ENCODE peak calls at places on chromosomes 2 and 18, in four cellular contexts. One of them, this sample, is unnamed.
A peak's percentile ranks its signal among the peaks of the same experiment; 100 is the strongest.

GRCh38 chr2:46065152-46065551 is 232.1 kb upstream of the EPAS1 start:
- DNase-seq in HCT116: no peak
- DNase-seq in A549: no peak
- DNase-seq in K562: no peak
- DNase-seq in this sample: peak; percentile 81

GRCh38 chr2:103459302-103459701 is 697.5 kb downstream of the TMEM182 start:
- DNase-seq in HCT116: no peak
- DNase-seq in A549: no peak
- DNase-seq in K562: no peak
- DNase-seq in this sample: no peak

GRCh38 chr2:203758841-203759691 is 52.6 kb downstream of the CD28 start:
- DNase-seq in HCT116: no peak
- DNase-seq in A549: no peak
- DNase-seq in K562: no peak
- DNase-seq in this sample: peak; percentile 87

GRCh38 chr2:58767833-58768726 is 527.0 kb upstream of the FANCL start:
- DNase-seq in HCT116: no peak
- DNase-seq in A549: no peak
- DNase-seq in K562: no peak
- DNase-seq in this sample: no peak

GRCh38 chr2:84906900-84907714 is 1.7 kb downstream of the TMSB10 start:
- DNase-seq in HCT116: peak; percentile 83
- DNase-seq in A549: peak; percentile 93
- DNase-seq in K562: peak; percentile 14
- DNase-seq in this sample: peak; percentile 75

GRCh38 chr2:240817496-240818292 is 2.3 kb downstream of the KIF1A start:
- DNase-seq in HCT116: no peak
- DNase-seq in A549: no peak
- DNase-seq in K562: no peak
- DNase-seq in this sample: no peak

GRCh38 chr2:233976690-233977294 is 59.6 kb downstream of the TRPM8 start:
- DNase-seq in HCT116: peak; percentile 62
- DNase-seq in A549: peak; percentile 64
- DNase-seq in K562: peak; percentile 7
- DNase-seq in this sample: peak; percentile 76

GRCh38 chr2:223203971-223204370 is 152.0 kb downstream of the KCNE4 start:
- DNase-seq in HCT116: no peak
- DNase-seq in A549: no peak
- DNase-seq in K562: no peak
- DNase-seq in this sample: peak; percentile 18

GRCh38 chr2:240494194-240494793 is 58.8 kb downstream of the GPC1 start:
- DNase-seq in HCT116: no peak
- DNase-seq in A549: no peak
- DNase-seq in K562: no peak
- DNase-seq in this sample: no peak

GRCh38 chr2:128384446-128384845 is 65.8 kb upstream of the HS6ST1 start:
- DNase-seq in HCT116: no peak
- DNase-seq in A549: no peak
- DNase-seq in K562: no peak
- DNase-seq in this sample: no peak

GRCh38 chr2:101325425-101325824 is 16.9 kb upstream of the RNF149 start:
- DNase-seq in HCT116: no peak
- DNase-seq in A549: no peak
- DNase-seq in K562: no peak
- DNase-seq in this sample: no peak

GRCh38 chr18:13136689-13137040 is 81.9 kb upstream of the LDLRAD4 start:
- DNase-seq in HCT116: no peak
- DNase-seq in A549: no peak
- DNase-seq in K562: no peak
- DNase-seq in this sample: no peak

GRCh38 chr2:100265226-100265625 is 57.1 kb downstream of the LONRF2 start:
- DNase-seq in HCT116: no peak
- DNase-seq in A549: no peak
- DNase-seq in K562: no peak
- DNase-seq in this sample: no peak

GRCh38 chr2:88831792-88832248 is 140.3 kb downstream of the RPIA start:
- DNase-seq in HCT116: peak; percentile 42
- DNase-seq in A549: peak; percentile 9
- DNase-seq in K562: peak; percentile 71
- DNase-seq in this sample: peak; percentile 16

GRCh38 chr2:25524507-25524906 is 148.9 kb downstream of the DTNB start:
- DNase-seq in HCT116: no peak
- DNase-seq in A549: no peak
- DNase-seq in K562: no peak
- DNase-seq in this sample: no peak

GRCh38 chr2:46924608-46925007 is 9.0 kb upstream of the MCFD2 start:
- DNase-seq in HCT116: no peak
- DNase-seq in A549: no peak
- DNase-seq in K562: no peak
- DNase-seq in this sample: no peak

GRCh38 chr2:73896362-73897239 is 3.8 kb downstream of the ACTG2 start:
- DNase-seq in HCT116: no peak
- DNase-seq in A549: no peak
- DNase-seq in K562: no peak
- DNase-seq in this sample: peak; percentile 92

GRCh38 chr2:23477392-23477791 is 92.4 kb downstream of the KLHL29 start:
- DNase-seq in HCT116: no peak
- DNase-seq in A549: no peak
- DNase-seq in K562: no peak
- DNase-seq in this sample: no peak

GRCh38 chr2:150882751-150883520 is 378.7 kb downstream of the RBM43 start:
- DNase-seq in HCT116: no peak
- DNase-seq in A549: no peak
- DNase-seq in K562: no peak
- DNase-seq in this sample: peak; percentile 7

GRCh38 chr2:106147665-106148064 is 46.4 kb downstream of the UXS1 start:
- DNase-seq in HCT116: no peak
- DNase-seq in A549: no peak
- DNase-seq in K562: no peak
- DNase-seq in this sample: peak; percentile 12

GRCh38 chr2:241638940-241639339 is 1.4 kb downstream of the ATG4B start:
- DNase-seq in HCT116: no peak
- DNase-seq in A549: no peak
- DNase-seq in K562: no peak
- DNase-seq in this sample: no peak

GRCh38 chr2:134198006-134198634 is 55.8 kb upstream of the MGAT5 start:
- DNase-seq in HCT116: no peak
- DNase-seq in A549: no peak
- DNase-seq in K562: no peak
- DNase-seq in this sample: no peak
- H3K4me2 ChIP-seq in HCT116: no peak overlapping the region
- H3K4me2 ChIP-seq in A549: no peak overlapping the region
- H3K4me2 ChIP-seq in K562: no peak overlapping the region
- H3K4me2 ChIP-seq in this sample: no peak overlapping the region

GRCh38 chr2:12549641-12550040 is 167.1 kb upstream of the TRIB2 start:
- DNase-seq in HCT116: no peak
- DNase-seq in A549: no peak
- DNase-seq in K562: no peak
- DNase-seq in this sample: peak; percentile 63
- TF ChIP-seq RAD21 in HCT116: no peak
- TF ChIP-seq RAD21 in A549: no peak
- TF ChIP-seq RAD21 in K562: no peak
- TF ChIP-seq RAD21 in this sample: no peak

GRCh38 chr2:2879776-2880175 is 497.8 kb downstream of the EIPR1 start:
- DNase-seq in HCT116: no peak
- DNase-seq in A549: no peak
- DNase-seq in K562: no peak
- DNase-seq in this sample: no peak
- H3K4me2 ChIP-seq in HCT116: no peak overlapping the region
- H3K4me2 ChIP-seq in A549: no peak overlapping the region
- H3K4me2 ChIP-seq in K562: no peak overlapping the region
- H3K4me2 ChIP-seq in this sample: no peak overlapping the region

DNA sequence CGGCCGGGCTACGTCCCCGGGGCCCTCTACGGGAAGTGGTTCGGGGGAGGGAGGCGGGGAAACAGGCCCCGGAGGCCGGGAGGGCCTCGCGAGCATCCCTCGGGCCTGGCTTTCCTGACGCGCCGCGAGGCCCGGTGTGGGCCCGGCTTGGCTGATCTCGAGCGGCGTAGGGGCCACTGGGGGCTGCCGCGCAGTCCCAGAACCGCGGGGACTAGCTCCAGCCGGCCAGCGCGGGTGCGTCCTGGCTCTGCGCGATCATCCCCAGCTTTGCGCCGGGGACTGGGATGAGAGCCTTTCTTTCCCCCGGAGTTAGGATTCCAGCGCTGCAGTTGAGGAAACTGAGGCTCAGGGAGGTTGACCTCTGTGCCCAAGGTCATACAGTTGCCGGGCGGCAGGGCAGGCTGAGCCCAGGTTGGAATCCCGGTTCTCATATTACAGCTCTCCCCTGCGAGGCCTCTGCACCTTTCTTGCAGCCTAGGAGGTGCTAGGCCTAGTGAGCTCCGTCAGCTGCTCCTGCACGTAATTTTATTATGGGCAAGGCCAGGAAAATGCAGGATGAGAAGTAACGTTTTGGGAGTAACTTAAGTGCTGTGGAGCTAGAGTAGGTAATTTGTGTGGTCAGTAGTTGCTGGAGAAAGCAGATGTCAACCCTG is 501 bp downstream of the LPIN1 start:
- DNase-seq in HCT116: no peak
- DNase-seq in A549: no peak
- DNase-seq in K562: no peak
- DNase-seq in this sample: peak; percentile 16
- TF ChIP-seq RAD21 in HCT116: no peak
- TF ChIP-seq RAD21 in A549: no peak
- TF ChIP-seq RAD21 in K562: no peak
- TF ChIP-seq RAD21 in this sample: no peak

GRCh38 chr2:173193925-173194324 is 118.3 kb downstream of the MAP3K20 start:
- DNase-seq in HCT116: no peak
- DNase-seq in A549: no peak
- DNase-seq in K562: no peak
- DNase-seq in this sample: peak; percentile 53
- H3K4me2 ChIP-seq in HCT116: no peak overlapping the region
- H3K4me2 ChIP-seq in A549: no peak overlapping the region
- H3K4me2 ChIP-seq in K562: no peak overlapping the region
- H3K4me2 ChIP-seq in this sample: peak overlapping the region; percentile 31

GRCh38 chr18:58091099-58091611 is 47.1 kb downstream of the NEDD4L start:
- DNase-seq in HCT116: peak; percentile 4
- DNase-seq in A549: no peak
- DNase-seq in K562: no peak
- DNase-seq in this sample: no peak
- TF ChIP-seq RAD21 in HCT116: peak; percentile 13
- TF ChIP-seq RAD21 in A549: no peak
- TF ChIP-seq RAD21 in K562: no peak
- TF ChIP-seq RAD21 in this sample: no peak

GRCh38 chr18:24063121-24063731 is 48.7 kb downstream of the TTC39C start:
- DNase-seq in HCT116: peak; percentile 27
- DNase-seq in A549: peak; percentile 15
- DNase-seq in K562: no peak
- DNase-seq in this sample: peak; percentile 78

GRCh38 chr18:24068945-24069693 is 54.6 kb downstream of the TTC39C start:
- DNase-seq in HCT116: no peak
- DNase-seq in A549: no peak
- DNase-seq in K562: no peak
- DNase-seq in this sample: no peak

GRCh38 chr18:24060644-24061043 is 46.1 kb downstream of the TTC39C start:
- DNase-seq in HCT116: no peak
- DNase-seq in A549: no peak
- DNase-seq in K562: no peak
- DNase-seq in this sample: peak; percentile 27

GRCh38 chr18:24065942-24066341 is 51.4 kb downstream of the TTC39C start:
- DNase-seq in HCT116: no peak
- DNase-seq in A549: no peak
- DNase-seq in K562: no peak
- DNase-seq in this sample: no peak

DNA sequence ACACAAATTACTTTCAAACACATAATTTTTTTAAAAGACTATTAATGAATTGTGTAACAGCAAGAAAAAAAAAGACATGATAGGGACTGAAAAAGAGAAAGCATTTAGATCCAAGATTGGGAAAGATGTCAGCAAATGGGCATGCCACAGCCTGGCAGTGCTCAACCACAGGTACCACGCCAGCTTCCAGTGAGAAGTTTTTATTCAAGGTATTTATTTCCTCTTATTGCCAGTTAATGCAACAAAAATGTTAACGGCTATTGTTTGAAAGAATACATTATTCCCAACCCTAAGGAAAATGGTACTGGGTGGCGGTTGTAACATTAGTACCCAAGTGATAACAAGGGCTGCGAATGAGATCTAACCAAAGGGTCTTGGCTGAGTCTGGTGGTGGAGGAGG is 50.1 kb downstream of the TTC39C start:
- DNase-seq in HCT116: no peak
- DNase-seq in A549: no peak
- DNase-seq in K562: no peak
- DNase-seq in this sample: no peak
- H3K4me2 ChIP-seq in HCT116: no peak overlapping the region
- H3K4me2 ChIP-seq in A549: no peak overlapping the region
- H3K4me2 ChIP-seq in K562: no peak overlapping the region
- H3K4me2 ChIP-seq in this sample: no peak overlapping the region

DNA sequence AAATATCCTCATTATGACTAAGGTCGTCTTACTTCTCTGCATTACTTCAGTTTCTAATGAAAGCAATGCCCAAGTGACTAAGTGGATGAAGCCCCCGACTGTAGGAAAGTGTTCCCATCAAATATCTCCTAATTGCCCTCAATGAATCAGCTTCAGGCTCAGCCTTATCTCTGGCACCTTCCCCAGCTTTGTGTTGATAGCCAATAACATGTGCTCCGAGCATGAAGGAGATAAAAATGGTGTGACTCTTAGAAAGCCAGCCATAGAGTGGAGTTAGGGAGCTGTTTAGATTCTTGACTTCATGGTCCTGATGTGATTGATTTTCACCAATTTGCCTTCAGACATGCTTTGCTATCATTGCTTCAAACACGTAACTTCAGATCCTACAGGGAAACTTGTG is 339.2 kb upstream of the NRP2 start:
- DNase-seq in HCT116: no peak
- DNase-seq in A549: no peak
- DNase-seq in K562: no peak
- DNase-seq in this sample: no peak
- TF ChIP-seq RAD21 in HCT116: no peak
- TF ChIP-seq RAD21 in A549: no peak
- TF ChIP-seq RAD21 in K562: no peak
- TF ChIP-seq RAD21 in this sample: no peak

GRCh38 chr2:28695245-28695647 is 56.4 kb upstream of the PPP1CB start:
- DNase-seq in HCT116: no peak
- DNase-seq in A549: no peak
- DNase-seq in K562: no peak
- DNase-seq in this sample: no peak
- H3K4me2 ChIP-seq in HCT116: no peak overlapping the region
- H3K4me2 ChIP-seq in A549: peak overlapping the region; percentile 9
- H3K4me2 ChIP-seq in K562: no peak overlapping the region
- H3K4me2 ChIP-seq in this sample: no peak overlapping the region

GRCh38 chr2:37679072-37679695 is 7.7 kb upstream of the CDC42EP3 start:
- DNase-seq in HCT116: no peak
- DNase-seq in A549: no peak
- DNase-seq in K562: no peak
- DNase-seq in this sample: no peak
- TF ChIP-seq RAD21 in HCT116: no peak
- TF ChIP-seq RAD21 in A549: no peak
- TF ChIP-seq RAD21 in K562: no peak
- TF ChIP-seq RAD21 in this sample: no peak